ENCODE peak calls at places on chromosomes 4 and X, in seven cellular contexts. F is kidney glomerular epithelial cell, L is fibroblast of lung, W is skeletal muscle cell, J is NCI-H524, X is IMR-90, H is NCI-H1092 treated with DMSO at 0.1 percent for 48 hours. O is an unnamed sample.

GRCh38 chrX:131677655-131678628 is 134.1 kb downstream of the OR13H1 start:
- DNase-seq in X (peak; percentile 3), L (peak; percentile 30), F (no peak), W (no peak), H (peak; percentile 27), J (peak; percentile 49), O (peak; percentile 31)

GRCh38 chrX:16870861-16871584 is 861 bp upstream of the RBBP7 start:
- DNase-seq in H (peak; percentile 47), J (peak; percentile 56), F (no peak), W (no peak), X (no peak), L (no peak), O (no peak)

GRCh38 chr4:107467461-107467860 is 252.6 kb downstream of the PAPSS1 start:
- DNase-seq in X (no peak), J (no peak), F (no peak), W (no peak), H (no peak), L (no peak), O (no peak)

GRCh38 chr4:1211371-1211770 is 37.6 kb downstream of the CTBP1 start:
- DNase-seq in L (no peak), J (no peak), X (no peak), H (no peak), W (no peak), F (no peak), O (no peak)

GRCh38 chrX:151680805-151681204 is 14.5 kb upstream of the PRRG3 start:
- DNase-seq in J (peak; percentile 60), W (no peak), X (peak; percentile 2), H (peak; percentile 40), L (peak; percentile 2), F (no peak), O (peak; percentile 26)

GRCh38 chr4:31114821-31115220 is 394.7 kb downstream of the PCDH7 start:
- DNase-seq in H (no peak), F (no peak), L (no peak), W (no peak), J (no peak), X (no peak), O (no peak)

GRCh38 chr4:10173039-10173753 is 56.6 kb upstream of the WDR1 start:
- DNase-seq in L (peak; percentile 23), X (peak; percentile 59), F (no peak), J (peak; percentile 26), W (no peak), H (peak; percentile 44), O (no peak)

GRCh38 chr4:72489267-72489666 is 79.8 kb downstream of the ADAMTS3 start:
- DNase-seq in J (no peak), H (no peak), X (peak; percentile 4), W (peak; percentile 47), L (peak; percentile 68), F (peak; percentile 29), O (no peak)

GRCh38 chr4:109473824-109474223 is 40.2 kb downstream of the SEC24B start:
- DNase-seq in W (no peak), L (no peak), F (no peak), X (no peak), J (no peak), H (no peak), O (no peak)

GRCh38 chr4:68076194-68076593 is 53.5 kb downstream of the TMPRSS11F start:
- DNase-seq in F (no peak), X (no peak), H (no peak), J (no peak), W (no peak), L (no peak), O (no peak)

GRCh38 chrX:122238801-122239200 is 945.3 kb upstream of the GRIA3 start:
- DNase-seq in H (no peak), X (no peak), F (no peak), L (no peak), W (peak; percentile 5), J (peak; percentile 4), O (no peak)

GRCh38 chr4:188611143-188611542 is 471.9 kb downstream of the TRIML1 start:
- DNase-seq in X (no peak), H (no peak), F (no peak), J (no peak), L (no peak), W (no peak), O (no peak)

GRCh38 chr4:106092361-106093040 is 197.2 kb downstream of the NPNT start:
- DNase-seq in F (no peak), X (no peak), H (no peak), W (no peak), L (no peak), J (no peak), O (no peak)

GRCh38 chr4:16894406-16894805 is 4.0 kb downstream of the LDB2 start:
- DNase-seq in L (no peak), H (no peak), W (no peak), J (no peak), F (no peak), X (peak; percentile 47), O (no peak)

GRCh38 chrX:9884031-9884779 is 83.0 kb upstream of the CLDN34 start:
- DNase-seq in H (no peak), W (no peak), F (no peak), X (no peak), L (no peak), J (peak; percentile 16), O (peak; percentile 13)

GRCh38 chr4:82450966-82451755 is 20.8 kb downstream of the ENOPH1 start:
- DNase-seq in H (no peak), J (peak; percentile 26), X (no peak), F (no peak), W (no peak), L (no peak), O (no peak)

GRCh38 chr4:82891728-82892466 is 944 bp upstream of the SEC31A start:
- DNase-seq in F (no peak), X (peak; percentile 35), W (no peak), J (peak; percentile 17), H (peak; percentile 48), L (no peak), O (no peak)

GRCh38 chrX:51568586-51568985 is 50.1 kb downstream of the CENPVL3 start:
- DNase-seq in X (peak; percentile 91), F (peak; percentile 2), J (no peak), H (no peak), L (peak; percentile 67), W (peak; percentile 59), O (no peak)

GRCh38 chr4:139746430-139746829 is 80.8 kb downstream of the MGST2 start:
- DNase-seq in H (no peak), L (no peak), X (no peak), W (no peak), J (peak; percentile 61), F (no peak), O (no peak)

GRCh38 chrX:140762061-140762460 is 52.5 kb downstream of the LINC00632 start:
- DNase-seq in J (peak; percentile 70), W (no peak), H (peak; percentile 20), X (peak; percentile 74), L (peak; percentile 75), F (peak; percentile 7), O (peak; percentile 43)

GRCh38 chrX:15501506-15501905 is 899 bp downstream of the BMX start:
- DNase-seq in J (no peak), L (no peak), H (no peak), W (no peak), F (no peak), X (no peak), O (no peak)

GRCh38 chr4:150217192-150217591 is 138.9 kb downstream of the DCLK2 start:
- DNase-seq in W (no peak), H (peak; percentile 46), X (peak; percentile 87), F (peak; percentile 73), J (peak; percentile 11), L (peak; percentile 72), O (peak; percentile 61)

GRCh38 chr4:85402371-85402770 is 72.6 kb upstream of the ARHGAP24 start:
- DNase-seq in L (peak; percentile 47), F (peak; percentile 94), X (peak; percentile 4), J (no peak), H (no peak), W (peak; percentile 97), O (no peak)

GRCh38 chrX:2819345-2820130 is 9.2 kb upstream of the GYG2 start:
- DNase-seq in J (peak; percentile 13), H (no peak), F (no peak), W (no peak), L (peak; percentile 21), X (peak; percentile 39), O (no peak)

GRCh38 chr4:131551306-131551705 is 1597.8 kb upstream of the PCDH10 start:
- DNase-seq in L (no peak), X (no peak), W (no peak), H (no peak), J (no peak), F (no peak), O (no peak)

GRCh38 chr4:153806073-153806472 is 17.2 kb upstream of the SFRP2 start:
- DNase-seq in X (no peak), W (no peak), H (no peak), J (no peak), F (no peak), L (no peak), O (no peak)

GRCh38 chrX:21374994-21375794 is 976 bp downstream of the CNKSR2 start:
- DNase-seq in L (no peak), J (no peak), W (no peak), H (peak; percentile 46), X (no peak), F (no peak), O (peak; percentile 66)

GRCh38 chr4:23006756-23007155 is 314.0 kb downstream of the GBA3 start:
- DNase-seq in L (peak; percentile 64), H (no peak), X (peak; percentile 10), J (no peak), F (peak; percentile 43), W (no peak), O (no peak)

GRCh38 chr4:48687313-48687712 is 92.8 kb downstream of the FRYL start:
- DNase-seq in F (no peak), J (no peak), W (no peak), X (no peak), H (no peak), L (no peak), O (no peak)

GRCh38 chrX:54306379-54306778 is 51.5 kb downstream of the WNK3 start:
- DNase-seq in J (no peak), F (no peak), H (no peak), L (no peak), W (no peak), X (no peak), O (no peak)

GRCh38 chr4:7396186-7396585 is 38.5 kb downstream of the PSAPL1 start:
- DNase-seq in J (no peak), X (no peak), W (no peak), L (no peak), F (no peak), H (no peak), O (no peak)

GRCh38 chr4:111712093-111712677 is 433.1 kb upstream of the FAM241A start:
- DNase-seq in H (no peak), L (no peak), W (no peak), F (no peak), J (no peak), X (no peak), O (no peak)

GRCh38 chr4:103008875-103009729 is 10.4 kb downstream of the SLC9B1 start:
- DNase-seq in X (peak; percentile 80), F (peak; percentile 58), L (peak; percentile 87), H (peak; percentile 67), W (peak; percentile 26), J (peak; percentile 44), O (peak; percentile 51)

GRCh38 chr4:89064848-89065247 is 7.9 kb upstream of the FAM13A start:
- DNase-seq in F (peak; percentile 86), X (no peak), W (no peak), J (no peak), L (no peak), H (no peak), O (no peak)

O was measured in NCI-H1417.